ENCODE peak calls at places on chromosomes 4 and X, in six cellular contexts. G is A673; P is NCI-H1930; N is activated CD8-positive, alpha-beta memory T cell treated with anti-CD3 and anti-CD28 coated beads for 1 hour; O is kidney epithelial cell; S is T-cell. Q is an unnamed sample.

GRCh38 chr4:87120411-87121162 is 99.8 kb downstream of the KLHL8 start:
- DNase-seq in S (no peak), N (no peak), G (no peak), O (no peak), P (no peak), Q (no peak)

GRCh38 chr4:5378002-5378401 is 326.7 kb downstream of the STK32B start:
- DNase-seq in P (no peak), S (no peak), O (no peak), G (peak; percentile 62), N (no peak), Q (no peak)

GRCh38 chr4:173074501-173074946 is 94.1 kb upstream of the GALNT7 start:
- DNase-seq in O (peak; percentile 93), G (peak; percentile 50), S (no peak), N (no peak), P (peak; percentile 16), Q (no peak)

GRCh38 chr4:164027805-164028204 is 533.3 kb downstream of the TMA16 start:
- DNase-seq in G (no peak), S (no peak), P (no peak), N (no peak), O (no peak), Q (no peak)

GRCh38 chr4:67393699-67394281 is 151.5 kb downstream of the CENPC start:
- DNase-seq in S (no peak), O (no peak), N (no peak), G (peak; percentile 38), P (peak; percentile 17), Q (no peak)

GRCh38 chrX:10833299-10834169 is 213.1 kb upstream of the MID1 start:
- DNase-seq in O (peak; percentile 16), P (peak; percentile 54), N (no peak), S (no peak), G (no peak), Q (no peak)

GRCh38 chr4:33878710-33879109 is 2365.6 kb downstream of the ARAP2 start:
- DNase-seq in S (no peak), P (no peak), N (no peak), G (no peak), O (no peak), Q (no peak)

GRCh38 chrX:4932790-4933189 is 1219.3 kb upstream of the PRKX start:
- DNase-seq in O (no peak), P (no peak), N (no peak), S (no peak), G (no peak), Q (no peak)

GRCh38 chr4:146132445-146132844 is 43.1 kb upstream of the LSM6 start:
- DNase-seq in S (no peak), O (no peak), P (no peak), G (no peak), N (no peak), Q (no peak)

GRCh38 chr4:145324161-145324560 is 143.8 kb upstream of the OTUD4 start:
- DNase-seq in P (no peak), G (no peak), S (no peak), N (no peak), O (no peak), Q (no peak)

GRCh38 chr4:76548704-76549103 is 113.7 kb downstream of the SHROOM3 start:
- DNase-seq in O (no peak), G (no peak), N (no peak), P (no peak), S (no peak), Q (no peak)

GRCh38 chr4:107519057-107519456 is 201.0 kb downstream of the PAPSS1 start:
- DNase-seq in S (no peak), N (no peak), O (no peak), P (peak; percentile 7), G (peak; percentile 83), Q (no peak)

GRCh38 chr4:5700459-5700858 is 7.9 kb downstream of the EVC2 start:
- DNase-seq in P (no peak), S (no peak), N (no peak), O (no peak), G (no peak), Q (no peak)

GRCh38 chr4:13348216-13348615 is 135.9 kb downstream of the RAB28 start:
- DNase-seq in P (no peak), S (no peak), G (no peak), N (no peak), O (no peak), Q (no peak)

GRCh38 chrX:53074987-53075386 is 7.2 kb upstream of the TSPYL2 start:
- DNase-seq in O (no peak), G (no peak), P (no peak), N (no peak), S (no peak), Q (no peak)

GRCh38 chr4:8737075-8737474 is 134.6 kb downstream of the HMX1 start:
- DNase-seq in P (no peak), O (no peak), S (no peak), G (no peak), N (no peak), Q (no peak)

GRCh38 chrX:104270916-104271512 is 16.3 kb upstream of the ESX1 start:
- DNase-seq in N (no peak), P (peak; percentile 55), G (peak; percentile 63), S (no peak), O (no peak), Q (no peak)

GRCh38 chrX:129115104-129115503 is 408.2 kb downstream of the SMARCA1 start:
- DNase-seq in N (no peak), P (peak; percentile 47), O (no peak), S (no peak), G (peak; percentile 72), Q (peak; percentile 20)

GRCh38 chr4:147590249-147590920 is 26.8 kb upstream of the TMEM184C start:
- DNase-seq in N (peak; percentile 7), G (peak; percentile 87), S (peak; percentile 1), P (peak; percentile 41), O (no peak), Q (no peak)

GRCh38 chrX:73262991-73263390 is 48.3 kb upstream of the NAP1L2 start:
- DNase-seq in S (no peak), O (no peak), N (no peak), G (peak; percentile 45), P (no peak), Q (no peak)

GRCh38 chr4:83964996-83965541 is 429.2 kb downstream of the GPAT3 start:
- DNase-seq in G (no peak), N (no peak), O (no peak), P (no peak), S (no peak), Q (no peak)

GRCh38 chrX:13377537-13377936 is 57.7 kb upstream of the ATXN3L start:
- DNase-seq in G (peak; percentile 46), P (no peak), S (no peak), O (no peak), N (no peak), Q (no peak)

GRCh38 chr4:127632420-127633403 is at the start of gene INTU:
- DNase-seq in S (no peak), N (no peak), G (peak; percentile 97), O (peak; percentile 97), P (peak; percentile 81), Q (peak; percentile 44)

GRCh38 chr4:124854968-124855367 is 142.4 kb upstream of the ANKRD50 start:
- DNase-seq in O (no peak), G (no peak), N (no peak), S (no peak), P (no peak), Q (no peak)

GRCh38 chr4:4182835-4183568 is 43.7 kb downstream of the OTOP1 start:
- DNase-seq in P (peak; percentile 35), N (no peak), S (no peak), G (peak; percentile 46), O (no peak), Q (no peak)

GRCh38 chr4:115042496-115042895 is 70.9 kb downstream of the NDST4 start:
- DNase-seq in G (no peak), P (no peak), N (no peak), O (no peak), S (no peak), Q (no peak)

GRCh38 chr4:73870260-73870659 is 1.1 kb downstream of the CXCL1 start:
- DNase-seq in N (no peak), O (no peak), S (no peak), P (no peak), G (no peak), Q (no peak)